ENCODE peak calls at places on chromosomes 7 and 10, in eight cellular contexts. X, C, W, Y, K, P, A and F are unnamed samples.

GRCh38 chr10:58593008-58593407 is 80.3 kb downstream of the BICC1 start:
- DNase-seq in X (no peak), C (no peak), W (no peak), Y (no peak), K (no peak), P (no peak), A (no peak), F (no peak)

GRCh38 chr10:44853796-44854195 is 57.3 kb upstream of the TMEM72 start:
- DNase-seq in X (no peak), C (no peak), W (no peak), Y (no peak), K (no peak), P (no peak), A (no peak), F (no peak)

GRCh38 chr7:135259702-135260101 is 26.1 kb downstream of the STRA8 start:
- DNase-seq in X (no peak), C (no peak), W (no peak), Y (no peak), K (no peak), P (no peak), A (no peak), F (no peak)

GRCh38 chr10:70765794-70766594 is 19.2 kb downstream of the TBATA start:
- DNase-seq in X (no peak), C (no peak), W (no peak), Y (no peak), K (no peak), P (no peak), A (no peak), F (no peak)

GRCh38 chr10:70599791-70600190 is 2.8 kb downstream of the PRF1 start:
- DNase-seq in X (no peak), C (no peak), W (no peak), Y (no peak), K (no peak), P (no peak), A (no peak), F (no peak)

GRCh38 chr7:84809877-84810276 is 377.0 kb downstream of the SEMA3D start:
- DNase-seq in X (no peak), C (no peak), W (no peak), Y (no peak), K (no peak), P (no peak), A (no peak), F (no peak)

GRCh38 chr10:105195831-105196230 is 554.7 kb downstream of the SORCS3 start:
- DNase-seq in X (no peak), C (no peak), W (no peak), Y (no peak), K (no peak), P (no peak), A (peak), F (no peak)

GRCh38 chr7:44967571-44968446 is 11.0 kb downstream of the MYO1G start:
- DNase-seq in X (no peak), C (peak), W (no peak), Y (no peak), K (peak), P (peak), A (no peak), F (no peak)

GRCh38 chr7:139041378-139042053 is 5.7 kb upstream of the ZC3HAV1L start:
- DNase-seq in X (no peak), C (no peak), W (no peak), Y (no peak), K (no peak), P (no peak), A (no peak), F (no peak)

GRCh38 chr7:30148951-30149459 is 14.2 kb downstream of the MTURN start:
- DNase-seq in X (peak), C (no peak), W (no peak), Y (peak), K (no peak), P (no peak), A (peak), F (peak)

GRCh38 chr7:94594882-94595281 is 61.1 kb downstream of the SGCE start:
- DNase-seq in X (no peak), C (no peak), W (no peak), Y (no peak), K (no peak), P (no peak), A (no peak), F (no peak)

GRCh38 chr7:55072251-55072650 is 53.4 kb downstream of the EGFR start:
- DNase-seq in X (no peak), C (no peak), W (no peak), Y (no peak), K (no peak), P (no peak), A (no peak), F (no peak)

GRCh38 chr7:16144361-16144760 is 277.0 kb downstream of the CRPPA start:
- DNase-seq in X (no peak), C (no peak), W (no peak), Y (no peak), K (no peak), P (no peak), A (no peak), F (no peak)

GRCh38 chr10:71090330-71090729 is 122.0 kb upstream of the UNC5B start:
- DNase-seq in X (peak), C (no peak), W (no peak), Y (no peak), K (no peak), P (no peak), A (no peak), F (no peak)

GRCh38 chr10:89889610-89890009 is 188.2 kb downstream of the KIF20B start:
- DNase-seq in X (no peak), C (no peak), W (no peak), Y (no peak), K (peak), P (no peak), A (no peak), F (no peak)

GRCh38 chr10:93071177-93071472 is 2.6 kb upstream of the CYP26A1 start:
- DNase-seq in X (no peak), C (no peak), W (no peak), Y (no peak), K (no peak), P (no peak), A (no peak), F (no peak)

GRCh38 chr7:15131661-15132060 is 229.1 kb upstream of the DGKB start:
- DNase-seq in X (no peak), C (no peak), W (no peak), Y (no peak), K (no peak), P (no peak), A (no peak), F (no peak)

GRCh38 chr7:39896840-39897239 is 53.2 kb upstream of the CDK13 start:
- DNase-seq in X (no peak), C (no peak), W (no peak), Y (no peak), K (no peak), P (no peak), A (no peak), F (no peak)

GRCh38 chr10:96622330-96622729 is 35.5 kb upstream of the TM9SF3 start:
- DNase-seq in X (no peak), C (no peak), W (no peak), Y (no peak), K (no peak), P (no peak), A (no peak), F (no peak)

GRCh38 chr10:96616961-96617360 is 30.1 kb upstream of the TM9SF3 start:
- DNase-seq in X (no peak), C (no peak), W (no peak), Y (no peak), K (no peak), P (no peak), A (no peak), F (no peak)

GRCh38 chr10:96618648-96619047 is 31.8 kb upstream of the TM9SF3 start:
- DNase-seq in X (peak), C (no peak), W (no peak), Y (no peak), K (no peak), P (peak), A (no peak), F (no peak)

GRCh38 chr10:96619803-96620773 is 33.3 kb upstream of the TM9SF3 start:
- DNase-seq in X (no peak), C (no peak), W (no peak), Y (no peak), K (no peak), P (peak), A (peak), F (no peak)

GRCh38 chr10:96619120-96619519 is 32.3 kb upstream of the TM9SF3 start:
- DNase-seq in X (no peak), C (no peak), W (no peak), Y (no peak), K (no peak), P (peak), A (no peak), F (no peak)
- H3K4me3 ChIP-seq in X (no peak), C (no peak), W (no peak), Y (no peak), K (no peak), P (no peak), A (no peak), F (no peak)

DNA sequence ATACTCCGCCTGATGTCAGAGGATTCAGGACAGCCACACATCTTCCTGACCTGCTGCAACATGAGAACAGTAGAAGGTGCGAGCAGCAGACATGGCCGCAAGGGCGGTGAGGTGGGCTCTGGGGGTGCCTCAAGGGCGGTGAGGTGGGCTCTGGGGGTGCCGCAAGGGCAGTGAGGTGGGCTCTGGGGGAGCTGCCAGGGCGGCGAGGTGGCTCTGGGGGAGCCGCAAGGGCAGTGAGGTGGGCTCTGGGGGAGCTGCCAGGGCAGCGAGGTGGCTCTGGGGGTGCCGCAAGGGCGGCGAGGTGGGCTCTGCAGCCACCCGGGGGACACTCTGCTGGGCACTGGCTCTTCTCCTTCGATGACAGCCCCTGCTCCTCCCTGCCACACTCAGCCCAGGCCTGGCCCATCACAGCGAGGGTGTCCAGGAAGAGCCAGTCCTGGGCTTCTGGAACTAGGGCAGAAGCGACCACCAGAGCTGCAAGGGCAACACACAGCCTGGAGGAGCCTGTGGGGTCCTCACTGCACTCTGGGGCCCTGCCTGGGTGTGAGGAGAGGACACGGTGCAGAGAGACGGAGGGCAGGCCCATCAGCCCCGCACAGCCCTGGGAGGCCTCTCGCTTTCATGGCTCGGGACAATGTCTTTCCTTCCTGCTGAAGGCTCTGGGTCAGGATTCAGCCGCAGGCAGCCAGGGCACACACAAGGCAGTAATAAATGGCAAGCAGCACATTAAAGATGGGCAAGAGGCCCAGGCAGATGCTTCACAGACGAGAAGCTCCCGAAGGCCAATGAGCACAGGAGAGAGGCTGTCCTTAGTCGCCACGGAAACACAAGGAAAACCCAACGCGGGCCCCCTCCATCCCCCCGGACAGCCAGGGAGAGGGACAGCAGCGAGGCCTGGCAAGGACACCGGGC is 42.5 kb downstream of the STK32C start:
- DNase-seq in X (no peak), C (no peak), W (no peak), Y (no peak), K (peak), P (no peak), A (no peak), F (no peak)
- H3K4me3 ChIP-seq in X (no peak), C (no peak), W (no peak), Y (no peak), K (no peak), P (no peak), A (no peak), F (no peak)

GRCh38 chr10:24382596-24382978 is 173.6 kb downstream of the KIAA1217 start:
- DNase-seq in X (no peak), C (no peak), W (no peak), Y (no peak), K (no peak), P (no peak), A (no peak), F (no peak)

GRCh38 chr10:24384954-24385353 is 176.0 kb downstream of the KIAA1217 start:
- DNase-seq in X (no peak), C (no peak), W (no peak), Y (no peak), K (no peak), P (peak), A (no peak), F (no peak)

GRCh38 chr10:24382979-24383663 is 174.2 kb downstream of the KIAA1217 start:
- DNase-seq in X (peak), C (no peak), W (no peak), Y (no peak), K (no peak), P (no peak), A (peak), F (no peak)

GRCh38 chr10:24382045-24382444 is 173.1 kb downstream of the KIAA1217 start:
- DNase-seq in X (no peak), C (no peak), W (no peak), Y (no peak), K (no peak), P (no peak), A (no peak), F (no peak)

DNA sequence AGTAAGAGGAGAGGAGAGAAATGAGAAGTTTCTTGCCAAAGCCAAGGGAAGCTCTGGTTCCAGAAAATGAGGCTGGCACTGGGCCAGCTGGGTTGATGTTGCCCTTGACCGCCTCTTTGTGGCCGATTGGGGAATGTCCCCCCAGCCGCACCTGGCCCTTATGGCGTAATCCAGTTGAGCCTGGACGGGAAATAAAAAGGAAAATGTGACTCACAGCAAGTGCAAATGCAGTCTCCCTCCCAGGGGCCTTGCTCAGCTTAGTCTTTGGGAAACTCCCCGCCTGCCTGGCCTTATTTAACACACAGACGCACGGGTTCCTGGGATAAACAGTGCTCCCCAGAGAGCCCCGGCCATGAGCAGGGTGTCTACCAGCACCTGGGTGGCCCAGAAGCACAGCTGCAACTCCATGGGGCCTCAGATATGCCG is 174.8 kb downstream of the KIAA1217 start:
- DNase-seq in X (peak), C (peak), W (peak), Y (no peak), K (peak), P (peak), A (peak), F (no peak)
- H3K4me3 ChIP-seq in X (no peak), C (no peak), W (no peak), Y (no peak), K (no peak), P (no peak), A (no peak), F (no peak)

GRCh38 chr7:70582921-70583895 is 548.7 kb upstream of the GALNT17 start:
- DNase-seq in X (no peak), C (peak), W (no peak), Y (no peak), K (peak), P (no peak), A (no peak), F (no peak)
- H3K4me3 ChIP-seq in X (no peak), C (peak), W (no peak), Y (no peak), K (no peak), P (no peak), A (no peak), F (no peak)

DNA sequence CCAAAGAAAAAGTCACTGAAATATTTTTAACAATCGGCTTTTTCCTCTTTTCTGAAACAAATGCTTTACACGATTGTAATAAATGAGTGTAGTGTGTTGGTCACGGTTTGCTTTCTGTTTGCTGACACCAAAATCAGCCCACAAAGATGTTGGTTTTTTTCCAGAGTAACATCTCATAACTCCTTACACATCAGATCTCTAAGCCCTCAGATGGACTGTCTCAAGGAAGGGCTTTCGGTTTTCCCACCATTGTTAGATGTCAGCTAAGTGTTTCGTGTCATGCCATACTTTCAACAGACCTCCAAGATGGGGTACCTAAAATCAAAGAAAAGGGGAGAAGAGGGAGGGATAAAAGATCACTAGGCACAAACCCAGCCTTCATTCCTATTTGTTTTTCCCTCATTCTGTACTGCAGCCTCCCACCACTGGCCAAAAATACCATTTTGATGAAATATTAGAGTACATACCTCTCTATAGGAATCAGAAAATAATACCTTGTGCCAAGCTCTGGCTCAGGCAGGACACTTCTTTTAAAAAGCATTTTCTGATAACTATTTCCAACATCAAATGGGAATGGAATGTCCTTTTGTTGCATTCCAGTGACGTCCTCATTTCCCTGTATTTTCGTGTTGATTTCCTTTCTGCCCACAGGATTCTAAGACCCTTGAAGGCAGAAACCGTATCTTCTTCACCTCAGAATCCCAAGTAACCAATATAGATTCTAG is 159.1 kb downstream of the DGKI start:
- DNase-seq in X (no peak), C (no peak), W (no peak), Y (no peak), K (no peak), P (no peak), A (peak), F (no peak)
- H3K4me3 ChIP-seq in X (no peak), C (no peak), W (no peak), Y (no peak), K (no peak), P (no peak), A (no peak), F (no peak)

GRCh38 chr7:142927949-142928348 is 5.6 kb downstream of the TRPV5 start:
- DNase-seq in X (no peak), C (no peak), W (no peak), Y (no peak), K (no peak), P (no peak), A (no peak), F (no peak)
- H3K4me3 ChIP-seq in X (no peak), C (no peak), W (no peak), Y (no peak), K (no peak), P (no peak), A (no peak), F (no peak)

DNA sequence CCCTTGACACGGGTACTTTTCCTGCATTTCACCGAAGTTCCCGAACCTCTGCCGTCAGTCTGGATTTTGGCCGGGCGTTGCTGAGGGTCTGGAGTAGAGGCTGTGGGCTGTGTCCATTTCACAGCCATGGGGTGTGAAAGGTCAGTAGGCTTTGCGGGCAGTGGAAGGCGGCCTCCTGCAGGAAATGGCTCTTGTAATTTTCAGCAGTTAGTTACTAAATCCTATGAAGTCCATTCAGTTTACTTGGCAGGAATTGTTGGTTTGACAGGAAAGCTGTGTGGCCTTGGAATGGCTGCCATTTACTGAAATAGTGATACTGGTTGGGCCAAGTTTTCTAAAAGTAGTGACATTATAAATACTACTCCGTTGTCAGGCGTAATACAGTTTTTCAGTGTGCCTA is 303.8 kb downstream of the CCDC3 start:
- DNase-seq in X (no peak), C (no peak), W (no peak), Y (no peak), K (no peak), P (no peak), A (no peak), F (no peak)
- H3K4me3 ChIP-seq in X (no peak), C (no peak), W (no peak), Y (no peak), K (no peak), P (no peak), A (no peak), F (no peak)

DNA sequence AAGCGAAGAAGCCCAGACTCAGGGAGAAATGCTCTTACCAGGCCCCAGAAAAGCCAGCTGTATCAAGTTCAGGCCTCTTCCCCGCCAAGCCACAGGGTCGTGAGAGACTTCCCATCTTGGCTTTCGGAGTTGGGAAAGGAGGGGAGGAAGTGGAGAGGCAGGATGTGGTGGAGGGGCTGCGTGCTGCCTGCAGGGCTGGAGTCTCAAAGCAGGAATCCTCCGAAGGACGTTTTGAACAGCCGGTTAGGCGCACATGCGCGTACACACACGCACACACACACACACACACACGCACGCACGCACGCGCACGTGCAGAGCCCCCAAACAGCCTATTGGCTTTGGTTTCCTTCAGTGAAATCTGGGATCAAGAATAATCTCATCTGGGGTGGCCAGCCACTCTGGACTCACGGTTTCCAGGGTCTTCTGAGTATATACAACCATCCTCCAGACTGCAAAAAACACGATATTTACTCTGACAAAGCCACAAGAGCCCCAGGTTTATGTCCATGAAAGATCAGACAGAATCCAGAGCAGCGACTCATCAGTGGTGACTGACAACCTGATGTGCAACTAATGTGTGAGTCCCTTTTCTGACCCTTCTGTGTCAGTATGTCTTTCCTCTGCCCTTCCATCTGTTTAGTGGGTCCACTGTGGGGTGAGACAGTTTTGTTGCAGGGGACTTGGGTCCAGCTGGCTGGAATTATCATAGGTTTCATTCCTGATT is 115.0 kb upstream of the ZNF438 start:
- DNase-seq in X (no peak), C (no peak), W (no peak), Y (no peak), K (no peak), P (peak), A (peak), F (peak)
- H3K4me3 ChIP-seq in X (no peak), C (no peak), W (no peak), Y (no peak), K (no peak), P (no peak), A (no peak), F (peak)